ENCODE peak calls at places on chromosome 2, in ten cellular contexts. S is astrocyte of the spinal cord; O is Right ventricle myocardium inferior; K is nucleus accumbens; L is HFFc6; E is endothelial cell of umbilical vein; J is ecto neural progenitor cell; Y is amniotic stem cell; P is stimulated activated CD4-positive, alpha-beta T cell treated with anti-CD3 and anti-CD28 coated beads, Interleukin-4, amount 100 ng/mL, for 4 hours; D is cardiac septum. H is an unnamed sample.

GRCh38 chr2:235639885-235640284 is 146.0 kb downstream of the AGAP1 start:
- DNase-seq in S (no peak), O (no peak), K (no peak), L (peak), E (no peak), J (no peak), Y (no peak), P (no peak), D (no peak), H (no peak)

GRCh38 chr2:143034292-143035074 is 94.7 kb upstream of the ARHGAP15 start:
- DNase-seq in S (peak), O (no peak), K (no peak), L (peak), E (peak), J (no peak), Y (peak), P (peak), D (no peak), H (no peak)

GRCh38 chr2:86087936-86088850 is 17.5 kb downstream of the POLR1A start:
- DNase-seq in S (no peak), O (no peak), K (no peak), L (no peak), E (no peak), J (no peak), Y (no peak), P (no peak), D (no peak), H (no peak)

GRCh38 chr2:28522479-28522878 is 26.6 kb downstream of the PLB1 start:
- DNase-seq in S (no peak), O (no peak), K (no peak), L (no peak), E (no peak), J (no peak), Y (no peak), P (no peak), D (no peak), H (peak)

GRCh38 chr2:38504169-38504568 is 98.6 kb downstream of the HNRNPLL start:
- DNase-seq in S (no peak), O (no peak), K (no peak), L (no peak), E (no peak), J (no peak), Y (no peak), P (no peak), D (no peak), H (no peak)

GRCh38 chr2:9102861-9103662 is 99.6 kb upstream of the MBOAT2 start:
- DNase-seq in S (no peak), O (no peak), K (no peak), L (no peak), E (no peak), J (no peak), Y (no peak), P (no peak), D (no peak), H (no peak)

GRCh38 chr2:228321019-228321418 is 139.5 kb upstream of the SPHKAP start:
- DNase-seq in S (no peak), O (no peak), K (no peak), L (no peak), E (no peak), J (no peak), Y (no peak), P (no peak), D (no peak), H (no peak)

GRCh38 chr2:13696601-13697000 is 935.9 kb upstream of the LRATD1 start:
- DNase-seq in S (no peak), O (no peak), K (no peak), L (no peak), E (no peak), J (no peak), Y (no peak), P (no peak), D (no peak), H (no peak)

GRCh38 chr2:214649440-214650205 is 159.9 kb downstream of the BARD1 start:
- DNase-seq in S (peak), O (no peak), K (no peak), L (peak), E (no peak), J (no peak), Y (peak), P (no peak), D (no peak), H (no peak)

GRCh38 chr2:232476791-232477190 is 10.8 kb downstream of the ECEL1 start:
- DNase-seq in S (no peak), O (no peak), K (no peak), L (no peak), E (no peak), J (no peak), Y (no peak), P (no peak), D (peak), H (no peak)

GRCh38 chr2:85947593-85947992 is 58.8 kb upstream of the ST3GAL5 start:
- DNase-seq in S (no peak), O (no peak), K (no peak), L (no peak), E (no peak), J (no peak), Y (no peak), P (no peak), D (no peak), H (no peak)

GRCh38 chr2:219331560-219332213 is 857 bp downstream of the RESP18 start:
- DNase-seq in S (peak), O (no peak), K (no peak), L (no peak), E (no peak), J (peak), Y (no peak), P (no peak), D (no peak), H (no peak)

GRCh38 chr2:241796610-241797138 is 12.3 kb upstream of the NEU4 start:
- DNase-seq in S (no peak), O (peak), K (no peak), L (no peak), E (no peak), J (no peak), Y (no peak), P (no peak), D (peak), H (no peak)

GRCh38 chr2:45946023-45946422 is 294.5 kb downstream of the PRKCE start:
- DNase-seq in S (peak), O (no peak), K (no peak), L (peak), E (no peak), J (no peak), Y (peak), P (no peak), D (no peak), H (no peak)